ENCODE peak calls at places on chromosomes 11 and 22, in eight cellular contexts. T is body of pancreas; I is foreskin fibroblast; W is omental fat pad; X is CD8-positive, alpha-beta T cell; V is heart left ventricle; M is kidney epithelial cell; H is BE2C. K is an unnamed sample.

GRCh38 chr11:128579790-128580504 is 7.4 kb downstream of the ETS1 start:
- DNase-seq in T (no peak), I (no peak), W (no peak), X (no peak), V (no peak), M (no peak), H (no peak), K (peak)

GRCh38 chr22:35785181-35785923 is 67.7 kb downstream of the APOL5 start:
- DNase-seq in T (no peak), I (peak), W (no peak), X (no peak), V (no peak), M (no peak), H (no peak), K (no peak)

GRCh38 chr11:119694334-119694733 is 34.7 kb downstream of the NECTIN1 start:
- DNase-seq in T (peak), I (no peak), W (no peak), X (no peak), V (no peak), M (no peak), H (no peak), K (no peak)

GRCh38 chr11:59426361-59427067 is at the start of gene OR5A2:
- DNase-seq in T (no peak), I (no peak), W (no peak), X (no peak), V (no peak), M (no peak), H (no peak), K (no peak)

GRCh38 chr11:61392991-61393595 is 706 bp downstream of the TMEM216 start:
- DNase-seq in T (no peak), I (no peak), W (no peak), X (peak), V (no peak), M (no peak), H (no peak), K (no peak)

GRCh38 chr11:65440831-65441499 is 18.4 kb downstream of the NEAT1 start:
- DNase-seq in T (peak), I (no peak), W (no peak), X (no peak), V (no peak), M (no peak), H (no peak), K (peak)

GRCh38 chr11:2670541-2671100 is 29.2 kb downstream of the KCNQ1OT1 start:
- DNase-seq in T (no peak), I (no peak), W (no peak), X (no peak), V (no peak), M (no peak), H (no peak), K (no peak)

GRCh38 chr22:26168199-26168915 is 905 bp upstream of the SEZ6L start:
- DNase-seq in T (no peak), I (no peak), W (no peak), X (no peak), V (no peak), M (no peak), H (peak), K (no peak)

GRCh38 chr11:6238902-6239301 is at the start of gene CNGA4:
- DNase-seq in T (no peak), I (no peak), W (no peak), X (no peak), V (no peak), M (no peak), H (no peak), K (no peak)

GRCh38 chr11:120057595-120058581 is 80.0 kb downstream of the TRIM29 start:
- DNase-seq in T (no peak), I (no peak), W (no peak), X (no peak), V (no peak), M (no peak), H (peak), K (peak)

GRCh38 chr11:10898763-10899541 is 41.1 kb upstream of the ZBED5 start:
- DNase-seq in T (no peak), I (peak), W (no peak), X (no peak), V (no peak), M (no peak), H (no peak), K (peak)

GRCh38 chr11:1513326-1514296 is 27.0 kb upstream of the MOB2 start:
- DNase-seq in T (no peak), I (no peak), W (no peak), X (no peak), V (no peak), M (no peak), H (no peak), K (no peak)

GRCh38 chr11:27839226-27839913 is 139.1 kb upstream of the BDNF start:
- DNase-seq in T (no peak), I (no peak), W (no peak), X (no peak), V (no peak), M (no peak), H (no peak), K (no peak)
- TF ChIP-seq CTCF in T (peak), I (peak), W (no peak), X (no peak), V (no peak), M (peak), H (peak), K (no peak)

GRCh38 chr11:124884869-124885479 is 12.7 kb downstream of the ROBO4 start:
- DNase-seq in T (no peak), I (no peak), W (peak), X (no peak), V (no peak), M (no peak), H (no peak), K (no peak)
- TF ChIP-seq CTCF in T (no peak), I (no peak), W (no peak), X (no peak), V (no peak), M (no peak), H (no peak), K (no peak)

GRCh38 chr11:69084371-69084770 is 35.6 kb downstream of the TPCN2 start:
- DNase-seq in T (no peak), I (no peak), W (no peak), X (no peak), V (no peak), M (no peak), H (no peak), K (no peak)

GRCh38 chr11:69085490-69086095 is 36.9 kb downstream of the TPCN2 start:
- DNase-seq in T (no peak), I (no peak), W (no peak), X (no peak), V (no peak), M (no peak), H (no peak), K (no peak)

GRCh38 chr11:69086741-69087524 is 38.2 kb downstream of the TPCN2 start:
- DNase-seq in T (no peak), I (no peak), W (no peak), X (no peak), V (no peak), M (no peak), H (no peak), K (no peak)

GRCh38 chr11:69087811-69088210 is 39.1 kb downstream of the TPCN2 start:
- DNase-seq in T (no peak), I (no peak), W (no peak), X (no peak), V (no peak), M (no peak), H (no peak), K (no peak)

DNA sequence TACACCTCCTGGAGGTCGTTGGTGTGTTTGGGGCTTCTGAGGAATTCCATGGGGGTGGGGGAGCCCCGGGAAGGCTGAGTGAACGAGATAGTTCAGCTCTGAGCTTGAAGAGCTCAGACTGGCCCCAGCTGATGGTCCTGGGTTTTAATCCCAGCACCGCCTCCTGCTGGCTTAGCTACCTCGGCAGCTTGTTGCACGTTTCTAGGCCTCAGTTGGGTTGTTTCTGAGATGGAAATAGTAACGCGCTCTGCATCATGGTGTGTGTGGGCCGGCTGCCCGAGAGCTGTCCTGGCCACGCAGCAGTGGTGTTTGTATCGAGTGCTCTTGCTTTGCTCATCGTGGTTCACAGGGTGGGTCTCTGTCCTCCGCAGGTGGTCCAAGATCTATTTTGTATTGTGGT is 37.4 kb downstream of the TPCN2 start:
- DNase-seq in T (no peak), I (no peak), W (no peak), X (no peak), V (no peak), M (no peak), H (no peak), K (no peak)
- TF ChIP-seq CTCF in T (no peak), I (no peak), W (no peak), X (no peak), V (peak), M (peak), H (peak), K (no peak)

GRCh38 chr11:64355078-64355940 is 3.7 kb upstream of the RPS6KA4 start:
- DNase-seq in T (peak), I (peak), W (peak), X (peak), V (peak), M (peak), H (peak), K (peak)

GRCh38 chr11:64358536-64358906 is 441 bp upstream of the RPS6KA4 start:
- DNase-seq in T (no peak), I (no peak), W (no peak), X (no peak), V (no peak), M (no peak), H (no peak), K (no peak)

GRCh38 chr11:64357446-64357845 is 1.5 kb upstream of the RPS6KA4 start:
- DNase-seq in T (no peak), I (no peak), W (no peak), X (no peak), V (no peak), M (no peak), H (no peak), K (no peak)

GRCh38 chr11:64357904-64358535 is 942 bp upstream of the RPS6KA4 start:
- DNase-seq in T (no peak), I (no peak), W (no peak), X (peak), V (no peak), M (no peak), H (peak), K (no peak)

DNA sequence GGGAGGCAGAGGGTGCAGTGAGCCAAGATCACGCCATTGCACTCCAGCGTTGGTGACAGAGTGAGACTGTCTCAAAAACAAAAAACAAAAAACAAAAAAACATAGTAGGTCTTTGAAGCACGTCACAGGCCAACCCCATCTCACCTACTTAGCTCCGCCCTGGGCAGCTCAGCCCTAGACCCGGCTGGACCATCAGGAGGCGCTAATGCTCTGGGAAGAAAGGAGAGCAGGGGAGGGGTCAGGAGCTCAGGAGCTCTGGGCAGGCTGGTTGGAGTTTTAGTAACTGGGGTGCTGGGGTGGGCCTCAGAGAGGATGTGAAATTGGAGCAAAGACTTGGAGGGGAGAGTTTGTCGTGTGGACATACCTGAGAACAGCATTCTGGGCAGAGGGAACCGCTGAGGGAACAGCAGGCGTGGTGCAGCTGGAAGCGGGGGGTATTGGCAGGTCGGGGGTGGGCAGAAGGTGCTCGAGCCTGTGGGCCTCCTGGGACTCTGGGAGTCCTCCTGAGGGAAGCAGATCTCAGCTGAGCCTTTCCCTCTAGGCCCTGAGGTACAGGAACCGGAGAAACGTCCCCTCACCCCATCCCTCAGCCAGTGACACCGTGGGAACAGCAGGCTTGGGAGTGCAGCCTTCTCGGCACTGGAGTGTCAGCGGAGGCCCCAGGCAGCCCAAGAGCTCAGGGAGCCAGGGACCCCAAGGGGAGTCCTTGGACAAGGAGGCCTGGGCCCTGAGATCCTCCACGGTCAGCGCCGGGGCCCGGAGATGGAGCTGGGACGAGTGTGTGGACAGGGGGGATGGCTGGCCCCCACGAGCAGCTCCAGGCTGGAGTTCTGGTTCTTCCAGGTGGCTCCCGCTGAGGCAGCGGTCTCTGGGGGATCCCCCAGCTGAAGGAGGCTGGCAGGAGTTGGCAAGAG is 2.2 kb upstream of the RPS6KA4 start:
- DNase-seq in T (peak), I (no peak), W (no peak), X (no peak), V (no peak), M (no peak), H (peak), K (no peak)
- TF ChIP-seq CTCF in T (no peak), I (peak), W (no peak), X (no peak), V (peak), M (peak), H (peak), K (peak)

GRCh38 chr11:57500526-57500925 is 15.0 kb downstream of the SLC43A1 start:
- DNase-seq in T (peak), I (no peak), W (no peak), X (no peak), V (no peak), M (no peak), H (no peak), K (no peak)
- TF ChIP-seq CTCF in T (no peak), I (no peak), W (no peak), X (no peak), V (no peak), M (no peak), H (no peak), K (no peak)

GRCh38 chr11:66467034-66467659 is 442 bp downstream of the PELI3 start:
- DNase-seq in T (peak), I (peak), W (no peak), X (no peak), V (no peak), M (no peak), H (no peak), K (no peak)
- TF ChIP-seq CTCF in T (peak), I (peak), W (peak), X (peak), V (peak), M (peak), H (no peak), K (peak)

GRCh38 chr11:70445091-70445490 is 46.8 kb downstream of the CTTN start:
- DNase-seq in T (no peak), I (no peak), W (no peak), X (no peak), V (no peak), M (no peak), H (no peak), K (no peak)

GRCh38 chr11:70443043-70444030 is 45.0 kb downstream of the CTTN start:
- DNase-seq in T (no peak), I (no peak), W (no peak), X (no peak), V (no peak), M (no peak), H (no peak), K (no peak)

GRCh38 chr11:70454197-70454767 is 56.0 kb downstream of the CTTN start:
- DNase-seq in T (no peak), I (no peak), W (no peak), X (no peak), V (no peak), M (no peak), H (no peak), K (no peak)

GRCh38 chr11:70445605-70446004 is 47.3 kb downstream of the CTTN start:
- DNase-seq in T (no peak), I (no peak), W (no peak), X (no peak), V (no peak), M (no peak), H (no peak), K (no peak)

GRCh38 chr11:70448983-70449567 is 50.7 kb downstream of the CTTN start:
- DNase-seq in T (no peak), I (no peak), W (no peak), X (no peak), V (no peak), M (no peak), H (no peak), K (no peak)
- TF ChIP-seq CTCF in T (no peak), I (peak), W (no peak), X (peak), V (peak), M (peak), H (peak), K (peak)

GRCh38 chr11:313787-314547 is at the start of gene IFITM1:
- DNase-seq in T (no peak), I (peak), W (no peak), X (peak), V (peak), M (peak), H (no peak), K (no peak)
- TF ChIP-seq CTCF in T (no peak), I (no peak), W (no peak), X (no peak), V (no peak), M (no peak), H (no peak), K (no peak)

GRCh38 chr11:406796-407650 is 7.8 kb downstream of the SIGIRR start:
- DNase-seq in T (peak), I (peak), W (no peak), X (peak), V (peak), M (no peak), H (peak), K (peak)
- TF ChIP-seq CTCF in T (no peak), I (no peak), W (no peak), X (no peak), V (peak), M (no peak), H (no peak), K (peak)

GRCh38 chr22:29320546-29320945 is 5.0 kb upstream of the RASL10A start:
- DNase-seq in T (no peak), I (no peak), W (no peak), X (no peak), V (no peak), M (no peak), H (no peak), K (no peak)
- TF ChIP-seq CTCF in T (no peak), I (no peak), W (no peak), X (no peak), V (no peak), M (peak), H (peak), K (no peak)